ENCODE peak calls at places on chromosomes 2 and 18, in seven cellular contexts. R is neural progenitor cell, O is T-helper 2 cell, D is kidney glomerular epithelial cell, Y is NT2/D1, E is psoas muscle, C is spleen. V is an unnamed sample.

GRCh38 chr2:69222984-69223658 is 163.9 kb downstream of the GFPT1 start:
- DNase-seq in Y (no peak), R (no peak), D (no peak), C (no peak), E (no peak), O (no peak), V (no peak)

GRCh38 chr2:190277234-190278112 is 42.2 kb downstream of the HIBCH start:
- DNase-seq in R (peak), E (no peak), D (peak), C (no peak), Y (peak), O (no peak), V (no peak)

GRCh38 chr2:239239607-239240479 is 161.0 kb downstream of the HDAC4 start:
- DNase-seq in Y (no peak), D (no peak), C (peak), O (no peak), E (no peak), R (peak), V (no peak)

GRCh38 chr18:58863539-58864145 is 1.0 kb upstream of the ZNF532 start:
- DNase-seq in O (no peak), R (peak), Y (no peak), E (peak), C (peak), D (no peak), V (peak)

GRCh38 chr18:6920099-6920955 is 190.8 kb downstream of the ARHGAP28 start:
- DNase-seq in E (no peak), D (peak), C (no peak), R (peak), O (no peak), Y (peak), V (peak)

GRCh38 chr2:8298783-8299182 is 383.1 kb upstream of the ID2 start:
- DNase-seq in Y (no peak), E (no peak), R (no peak), O (no peak), C (no peak), D (no peak), V (no peak)

GRCh38 chr18:25457196-25457595 is 105.2 kb upstream of the ZNF521 start:
- DNase-seq in E (no peak), C (no peak), O (no peak), Y (no peak), R (no peak), D (no peak), V (no peak)

GRCh38 chr18:24567199-24567598 is 106.8 kb downstream of the HRH4 start:
- DNase-seq in Y (no peak), D (peak), R (no peak), C (no peak), O (no peak), E (no peak), V (no peak)

GRCh38 chr2:65027611-65028244 is 28.5 kb upstream of the CEP68 start:
- DNase-seq in Y (no peak), D (no peak), C (peak), E (no peak), R (no peak), O (no peak), V (no peak)

GRCh38 chr2:38850045-38850444 is 25.7 kb downstream of the DHX57 start:
- DNase-seq in D (no peak), E (no peak), Y (no peak), O (no peak), C (no peak), R (no peak), V (no peak)

GRCh38 chr2:63743170-63743975 is 98.3 kb upstream of the UGP2 start:
- DNase-seq in E (no peak), Y (no peak), R (no peak), O (no peak), D (no peak), C (no peak), V (no peak)

GRCh38 chr2:179677148-179677688 is 184.2 kb downstream of the ZNF385B start:
- DNase-seq in D (no peak), C (no peak), Y (no peak), O (no peak), R (no peak), E (no peak), V (no peak)

GRCh38 chr2:62547849-62548248 is 41.9 kb upstream of the TMEM17 start:
- DNase-seq in O (no peak), R (no peak), D (no peak), E (no peak), Y (no peak), C (no peak), V (no peak)